ENCODE peak calls at places on chromosomes 16 and 17, in eight cellular contexts. T is AG04449; H is ascending aorta; E is tibial artery; S is tibial nerve; K is IMR-90; N is CD8-positive, alpha-beta T cell; B is fibroblast of villous mesenchyme. R is an unnamed sample.

GRCh38 chr17:74854792-74855191 is 4.9 kb downstream of the GRIN2C start:
- DNase-seq in T (no peak), H (no peak), E (no peak), S (no peak), K (no peak), N (no peak), B (no peak), R (no peak)

GRCh38 chr16:56824335-56824734 is 40.7 kb upstream of the SLC12A3 start:
- DNase-seq in T (no peak), H (no peak), E (no peak), S (no peak), K (no peak), N (no peak), B (no peak), R (no peak)

GRCh38 chr17:43608313-43608712 is 53.4 kb downstream of the MEOX1 start:
- DNase-seq in T (no peak), H (no peak), E (no peak), S (no peak), K (peak), N (no peak), B (no peak), R (peak)

GRCh38 chr17:77963441-77963840 is 4.9 kb downstream of the TNRC6C start:
- DNase-seq in T (peak), H (no peak), E (no peak), S (peak), K (peak), N (peak), B (peak), R (no peak)

GRCh38 chr17:46782250-46782953 is 36.1 kb downstream of the WNT3 start:
- DNase-seq in T (no peak), H (no peak), E (no peak), S (no peak), K (no peak), N (no peak), B (peak), R (peak)

GRCh38 chr17:61330174-61331150 is 69.2 kb upstream of the TBX2 start:
- DNase-seq in T (no peak), H (no peak), E (no peak), S (no peak), K (no peak), N (no peak), B (no peak), R (no peak)

GRCh38 chr17:79811036-79811887 is 14.4 kb upstream of the CBX8 start:
- DNase-seq in T (no peak), H (no peak), E (no peak), S (no peak), K (no peak), N (no peak), B (no peak), R (peak)

GRCh38 chr16:72264776-72265175 is 92.8 kb upstream of the PMFBP1 start:
- DNase-seq in T (no peak), H (no peak), E (no peak), S (no peak), K (no peak), N (no peak), B (no peak), R (no peak)

GRCh38 chr16:5905935-5906334 is 808.3 kb upstream of the EEF2KMT start:
- DNase-seq in T (no peak), H (no peak), E (no peak), S (no peak), K (no peak), N (no peak), B (no peak), R (peak)

GRCh38 chr16:1000608-1001007 is 19.0 kb downstream of the SOX8 start:
- DNase-seq in T (no peak), H (no peak), E (no peak), S (no peak), K (no peak), N (no peak), B (no peak), R (no peak)

GRCh38 chr17:61492759-61493526 is 40.7 kb downstream of the TBX4 start:
- DNase-seq in T (peak), H (peak), E (no peak), S (no peak), K (peak), N (no peak), B (peak), R (no peak)

GRCh38 chr16:70301121-70301520 is 2.1 kb downstream of the DDX19B start:
- DNase-seq in T (no peak), H (no peak), E (no peak), S (no peak), K (no peak), N (no peak), B (no peak), R (no peak)

GRCh38 chr17:52762794-52763167 is 604.3 kb upstream of the CA10 start:
- DNase-seq in T (no peak), H (no peak), E (no peak), S (no peak), K (no peak), N (no peak), B (no peak), R (no peak)

GRCh38 chr16:67021321-67021720 is 7.6 kb upstream of the CBFB start:
- DNase-seq in T (no peak), H (peak), E (no peak), S (no peak), K (no peak), N (no peak), B (no peak), R (no peak)

GRCh38 chr17:73278465-73279453 is 17.1 kb upstream of the CPSF4L start:
- DNase-seq in T (no peak), H (no peak), E (peak), S (peak), K (no peak), N (no peak), B (peak), R (peak)

GRCh38 chr17:4950757-4951204 is at the start of gene ENO3:
- DNase-seq in T (no peak), H (no peak), E (no peak), S (no peak), K (no peak), N (no peak), B (no peak), R (no peak)

GRCh38 chr17:39951924-39952664 is 10.7 kb upstream of the GSDMA start:
- DNase-seq in T (no peak), H (no peak), E (no peak), S (no peak), K (no peak), N (no peak), B (no peak), R (no peak)

GRCh38 chr16:49799172-49799571 is 56.7 kb downstream of the ZNF423 start:
- DNase-seq in T (no peak), H (no peak), E (no peak), S (no peak), K (no peak), N (no peak), B (no peak), R (no peak)

DNA sequence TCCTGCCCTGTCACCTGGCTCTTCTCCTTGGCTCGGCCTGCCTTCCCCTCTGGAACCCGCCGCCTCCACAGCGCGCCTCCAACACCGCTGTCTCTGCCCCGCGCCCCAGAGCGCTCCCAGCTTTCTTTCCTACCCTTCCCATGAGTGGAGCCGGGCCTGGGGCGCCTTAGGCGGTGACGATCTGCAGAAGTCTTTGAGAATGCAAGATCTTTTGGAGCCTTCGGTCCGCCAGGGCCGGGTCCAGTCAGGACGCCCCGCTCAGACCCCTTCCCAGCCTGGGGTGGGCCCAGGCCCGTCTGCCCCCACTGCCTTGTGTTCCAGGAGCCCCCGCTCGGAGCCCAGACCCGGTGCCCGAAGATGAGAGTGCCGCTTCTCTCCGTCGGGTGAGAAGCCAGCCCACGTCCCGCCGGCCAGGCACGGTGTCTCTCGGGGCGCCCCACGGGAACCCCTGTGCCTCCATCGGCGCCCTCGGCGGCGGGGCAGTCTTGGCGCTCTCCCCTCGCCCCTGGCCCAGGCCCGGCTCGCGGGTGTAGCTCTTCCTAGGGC is 40.0 kb downstream of the MRM1 start:
- DNase-seq in T (no peak), H (no peak), E (no peak), S (no peak), K (no peak), N (no peak), B (no peak), R (no peak)
- H3K4me3 ChIP-seq in T (peak), H (peak), E (peak), S (peak), K (no peak), N (peak), B (no peak), R (no peak)

GRCh38 chr16:78709137-78709871 is 609.9 kb downstream of the WWOX start:
- DNase-seq in T (no peak), H (no peak), E (no peak), S (no peak), K (no peak), N (no peak), B (no peak), R (no peak)

GRCh38 chr16:78706637-78707036 is 607.2 kb downstream of the WWOX start:
- DNase-seq in T (no peak), H (no peak), E (no peak), S (no peak), K (no peak), N (no peak), B (peak), R (no peak)

GRCh38 chr16:78704421-78704820 is 605.0 kb downstream of the WWOX start:
- DNase-seq in T (no peak), H (no peak), E (no peak), S (no peak), K (no peak), N (no peak), B (peak), R (no peak)

GRCh38 chr16:78703951-78704350 is 604.5 kb downstream of the WWOX start:
- DNase-seq in T (no peak), H (no peak), E (no peak), S (no peak), K (no peak), N (no peak), B (peak), R (no peak)

DNA sequence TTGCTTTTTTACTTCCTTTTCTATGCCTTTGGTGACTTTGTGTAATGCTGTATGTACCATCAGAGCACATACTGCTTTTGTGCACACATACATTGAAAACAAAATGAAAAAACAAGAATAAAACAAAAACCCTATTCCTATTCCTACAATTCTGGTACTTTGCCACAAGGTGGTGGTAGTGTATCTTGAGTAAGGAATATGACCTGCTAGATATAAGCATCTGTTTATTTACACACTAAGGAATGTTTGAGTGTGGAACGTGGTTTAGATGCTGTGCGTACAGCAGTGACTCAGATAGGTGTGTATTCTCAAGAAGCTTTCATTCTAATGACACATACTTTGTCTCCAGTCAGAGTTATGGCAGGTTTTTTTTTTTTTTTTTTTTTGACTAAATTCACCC is 606.2 kb downstream of the WWOX start:
- DNase-seq in T (no peak), H (no peak), E (no peak), S (no peak), K (peak), N (no peak), B (peak), R (peak)
- TF ChIP-seq CTCF in T (no peak), H (no peak), E (no peak), S (no peak), K (peak), N (peak), B (peak), R (peak)

DNA sequence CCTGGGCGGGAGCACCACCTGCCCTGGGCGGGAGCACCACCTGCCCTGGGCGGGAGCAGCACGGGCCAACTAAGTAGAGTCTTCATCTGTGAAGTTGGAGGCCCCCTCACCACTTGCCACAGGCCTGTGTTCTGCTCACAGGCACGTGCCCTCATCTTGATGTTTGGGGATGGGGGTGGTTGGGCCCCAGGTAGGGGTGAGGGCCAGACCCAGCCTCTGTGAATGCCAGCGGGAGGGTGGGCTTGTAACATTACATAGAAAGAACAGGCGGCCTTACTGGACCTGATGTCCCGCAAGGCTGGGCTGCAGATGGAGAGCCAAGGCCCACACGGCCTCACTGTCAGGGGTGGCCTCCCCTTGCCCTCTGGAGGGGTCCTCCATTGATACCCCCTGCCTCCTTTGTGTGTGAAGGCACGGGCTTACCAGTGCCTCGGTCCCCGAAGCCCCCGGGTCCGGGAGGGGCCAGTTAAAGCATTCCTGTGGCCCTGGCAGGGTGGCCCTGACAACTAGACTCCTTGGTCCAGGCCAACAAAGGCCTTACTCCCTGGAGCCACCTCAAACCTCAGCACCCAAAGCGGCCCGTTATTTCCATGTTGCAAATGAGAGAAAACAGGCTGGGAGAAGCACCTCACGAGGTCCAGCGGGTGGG is 1.1 kb upstream of the SLC16A3 start:
- DNase-seq in T (no peak), H (no peak), E (no peak), S (no peak), K (no peak), N (no peak), B (no peak), R (no peak)
- H3K4me3 ChIP-seq in T (peak), H (no peak), E (peak), S (peak), K (no peak), N (peak), B (peak), R (no peak)

DNA sequence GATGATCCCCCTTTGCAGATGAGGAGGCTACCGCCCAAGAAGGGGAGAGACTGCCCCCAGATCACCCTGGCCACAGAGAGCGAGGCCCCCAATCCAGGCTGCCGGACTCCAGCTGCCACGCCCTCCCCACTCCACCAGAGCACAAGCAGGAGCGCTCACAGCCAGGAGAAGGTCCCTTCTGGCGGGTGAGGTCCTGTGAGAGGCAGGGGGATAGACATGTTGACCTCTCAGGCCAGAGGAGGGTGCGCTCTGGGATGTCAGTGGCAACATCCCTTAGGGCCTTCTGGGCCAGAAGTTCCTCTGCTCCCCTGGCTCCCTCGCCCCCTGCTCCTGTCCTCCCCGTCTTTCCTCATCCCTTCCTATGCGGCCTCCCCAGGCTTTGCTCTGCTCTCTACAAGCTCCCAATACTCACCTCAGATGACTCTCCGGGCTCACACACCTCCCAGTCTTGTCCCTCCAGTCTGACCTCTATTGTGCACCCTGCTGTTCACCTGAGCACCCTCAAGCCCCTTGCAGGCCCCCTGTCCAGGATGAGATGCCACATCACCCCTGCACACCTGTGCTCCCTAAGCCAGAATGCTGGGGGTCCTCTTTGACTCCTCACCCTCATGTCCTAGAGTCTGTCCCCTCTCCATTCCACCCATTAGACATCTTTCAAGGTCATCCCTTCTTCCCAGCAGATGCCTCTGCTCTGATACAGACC is 5.0 kb upstream of the NXPH3 start:
- DNase-seq in T (no peak), H (peak), E (no peak), S (no peak), K (no peak), N (no peak), B (no peak), R (no peak)
- TF ChIP-seq CTCF in T (no peak), H (no peak), E (no peak), S (no peak), K (no peak), N (no peak), B (no peak), R (no peak)

DNA sequence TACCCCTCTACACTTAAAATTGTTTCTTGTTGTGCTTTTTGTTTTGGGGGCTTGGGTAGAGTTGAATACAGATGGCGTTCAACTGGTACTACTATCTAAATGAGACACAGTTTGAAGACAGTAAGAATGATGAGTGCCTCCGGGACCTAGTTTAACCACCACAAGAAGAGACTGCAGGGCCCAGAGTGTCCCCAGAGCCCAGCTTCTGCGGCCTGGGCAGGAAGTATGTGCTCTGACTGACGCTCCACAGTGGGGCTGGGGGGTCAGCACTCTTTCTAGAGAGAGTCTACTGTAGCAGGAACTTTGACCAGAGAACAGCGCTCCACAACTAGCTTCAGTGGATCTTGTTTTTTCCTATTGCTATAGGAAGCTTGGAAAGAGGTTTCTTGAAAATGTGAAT is 174.0 kb downstream of the VPS53 start:
- DNase-seq in T (no peak), H (no peak), E (no peak), S (no peak), K (no peak), N (no peak), B (no peak), R (no peak)
- H3K4me3 ChIP-seq in T (no peak), H (no peak), E (no peak), S (no peak), K (no peak), N (no peak), B (no peak), R (no peak)

GRCh38 chr16:75096730-75097129 is 19.9 kb downstream of the LDHD start:
- DNase-seq in T (no peak), H (no peak), E (no peak), S (no peak), K (no peak), N (no peak), B (no peak), R (peak)
- TF ChIP-seq CTCF in T (peak), H (no peak), E (peak), S (no peak), K (peak), N (no peak), B (peak), R (peak)

DNA sequence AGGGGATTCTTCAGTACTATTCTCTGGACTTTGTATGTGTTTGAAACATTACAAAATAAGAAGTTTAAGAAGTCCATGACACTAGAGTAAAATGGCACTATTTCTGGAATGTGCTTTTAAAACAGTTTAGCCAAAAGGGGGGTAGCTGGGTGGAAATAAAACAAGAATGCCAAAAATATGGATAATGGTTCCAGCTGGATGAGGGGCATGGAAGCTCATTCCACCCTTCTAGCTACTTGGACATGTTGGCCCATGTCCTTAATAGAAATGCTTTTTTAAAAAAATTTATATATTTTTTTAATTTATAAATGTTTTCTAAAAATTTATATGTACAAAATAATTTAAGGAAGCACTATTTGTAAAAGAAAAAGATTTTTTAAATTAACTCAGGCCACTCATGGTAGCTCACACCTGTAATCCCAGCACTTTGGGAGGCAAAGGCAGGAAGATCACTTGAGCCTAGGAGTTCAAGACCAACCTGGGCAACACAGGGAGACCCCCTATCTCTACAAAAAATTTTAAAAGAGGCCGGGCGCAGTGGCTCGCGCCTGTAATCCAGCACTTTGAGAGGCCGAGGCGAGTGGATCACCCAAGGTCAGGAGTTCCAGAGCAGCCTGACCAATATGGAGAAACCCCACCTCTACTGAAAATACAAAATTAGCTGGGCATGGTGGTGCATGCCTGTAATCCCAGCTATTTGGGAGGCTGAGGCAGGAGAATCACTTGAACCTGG is 12.8 kb downstream of the ZC3H7A start:
- DNase-seq in T (no peak), H (no peak), E (no peak), S (no peak), K (no peak), N (no peak), B (no peak), R (no peak)
- H3K4me3 ChIP-seq in T (no peak), H (peak), E (peak), S (no peak), K (no peak), N (peak), B (no peak), R (no peak)